ENCODE peak calls at places on chromosomes 4 and X, in eight cellular contexts. One of them, this sample, is unnamed.

GRCh38 chr4:40980318-40980883 is 230.6 kb downstream of the NSUN7 start:
- DNase-seq in glomerular endothelial cell: no peak
- DNase-seq in smooth muscle cell of the brain vasculature: no peak
- DNase-seq in A549: no peak
- DNase-seq in HFF-Myc: no peak
- DNase-seq in stimulated activated effector memory CD8-positive, alpha-beta T cell treated with anti-CD3 and anti-CD28 coated beads, Interleukin-12 subunit alpha, Interleukin-12 subunit beta, amount 100 ng/mL, for 72 hours: no peak
- DNase-seq in HTR-8/SVneo: peak; percentile 39
- DNase-seq in activated naive CD4-positive, alpha-beta T cell treated with Interleukin-2 at 50 U/mL for 16 hours: no peak
- DNase-seq in this sample: no peak

GRCh38 chr4:21451032-21451431 is 497.5 kb downstream of the KCNIP4 start:
- DNase-seq in glomerular endothelial cell: no peak
- DNase-seq in smooth muscle cell of the brain vasculature: no peak
- DNase-seq in A549: no peak
- DNase-seq in HFF-Myc: peak; percentile 6
- DNase-seq in stimulated activated effector memory CD8-positive, alpha-beta T cell treated with anti-CD3 and anti-CD28 coated beads, Interleukin-12 subunit alpha, Interleukin-12 subunit beta, amount 100 ng/mL, for 72 hours: no peak
- DNase-seq in HTR-8/SVneo: peak; percentile 13
- DNase-seq in activated naive CD4-positive, alpha-beta T cell treated with Interleukin-2 at 50 U/mL for 16 hours: no peak
- DNase-seq in this sample: no peak

GRCh38 chr4:88382621-88383020 is 4.0 kb downstream of the HERC6 start:
- DNase-seq in glomerular endothelial cell: no peak
- DNase-seq in smooth muscle cell of the brain vasculature: no peak
- DNase-seq in A549: no peak
- DNase-seq in HFF-Myc: no peak
- DNase-seq in stimulated activated effector memory CD8-positive, alpha-beta T cell treated with anti-CD3 and anti-CD28 coated beads, Interleukin-12 subunit alpha, Interleukin-12 subunit beta, amount 100 ng/mL, for 72 hours: peak; percentile 77
- DNase-seq in HTR-8/SVneo: no peak
- DNase-seq in activated naive CD4-positive, alpha-beta T cell treated with Interleukin-2 at 50 U/mL for 16 hours: peak; percentile 67
- DNase-seq in this sample: no peak

GRCh38 chr4:105808459-105809041 is 86.7 kb upstream of the NPNT start:
- DNase-seq in glomerular endothelial cell: no peak
- DNase-seq in smooth muscle cell of the brain vasculature: no peak
- DNase-seq in A549: no peak
- DNase-seq in HFF-Myc: peak; percentile 5
- DNase-seq in stimulated activated effector memory CD8-positive, alpha-beta T cell treated with anti-CD3 and anti-CD28 coated beads, Interleukin-12 subunit alpha, Interleukin-12 subunit beta, amount 100 ng/mL, for 72 hours: no peak
- DNase-seq in HTR-8/SVneo: no peak
- DNase-seq in activated naive CD4-positive, alpha-beta T cell treated with Interleukin-2 at 50 U/mL for 16 hours: no peak
- DNase-seq in this sample: peak; percentile 70

GRCh38 chrX:31223817-31224216 is 152.0 kb upstream of the FTHL17 start:
- DNase-seq in glomerular endothelial cell: no peak
- DNase-seq in smooth muscle cell of the brain vasculature: no peak
- DNase-seq in A549: no peak
- DNase-seq in HFF-Myc: no peak
- DNase-seq in stimulated activated effector memory CD8-positive, alpha-beta T cell treated with anti-CD3 and anti-CD28 coated beads, Interleukin-12 subunit alpha, Interleukin-12 subunit beta, amount 100 ng/mL, for 72 hours: no peak
- DNase-seq in HTR-8/SVneo: no peak
- DNase-seq in activated naive CD4-positive, alpha-beta T cell treated with Interleukin-2 at 50 U/mL for 16 hours: no peak
- DNase-seq in this sample: no peak

GRCh38 chr4:97866821-97867556 is 276.3 kb downstream of the STPG2 start:
- DNase-seq in glomerular endothelial cell: no peak
- DNase-seq in smooth muscle cell of the brain vasculature: no peak
- DNase-seq in A549: no peak
- DNase-seq in HFF-Myc: no peak
- DNase-seq in stimulated activated effector memory CD8-positive, alpha-beta T cell treated with anti-CD3 and anti-CD28 coated beads, Interleukin-12 subunit alpha, Interleukin-12 subunit beta, amount 100 ng/mL, for 72 hours: no peak
- DNase-seq in HTR-8/SVneo: no peak
- DNase-seq in activated naive CD4-positive, alpha-beta T cell treated with Interleukin-2 at 50 U/mL for 16 hours: no peak
- DNase-seq in this sample: no peak

GRCh38 chr4:129328176-129328575 is 232.2 kb downstream of the C4orf33 start:
- DNase-seq in glomerular endothelial cell: no peak
- DNase-seq in smooth muscle cell of the brain vasculature: no peak
- DNase-seq in A549: no peak
- DNase-seq in HFF-Myc: no peak
- DNase-seq in stimulated activated effector memory CD8-positive, alpha-beta T cell treated with anti-CD3 and anti-CD28 coated beads, Interleukin-12 subunit alpha, Interleukin-12 subunit beta, amount 100 ng/mL, for 72 hours: no peak
- DNase-seq in HTR-8/SVneo: no peak
- DNase-seq in activated naive CD4-positive, alpha-beta T cell treated with Interleukin-2 at 50 U/mL for 16 hours: no peak
- DNase-seq in this sample: no peak

GRCh38 chrX:24493740-24494543 is 28.9 kb downstream of the PDK3 start:
- DNase-seq in glomerular endothelial cell: no peak
- DNase-seq in smooth muscle cell of the brain vasculature: no peak
- DNase-seq in A549: no peak
- DNase-seq in HFF-Myc: no peak
- DNase-seq in stimulated activated effector memory CD8-positive, alpha-beta T cell treated with anti-CD3 and anti-CD28 coated beads, Interleukin-12 subunit alpha, Interleukin-12 subunit beta, amount 100 ng/mL, for 72 hours: no peak
- DNase-seq in HTR-8/SVneo: no peak
- DNase-seq in activated naive CD4-positive, alpha-beta T cell treated with Interleukin-2 at 50 U/mL for 16 hours: no peak
- DNase-seq in this sample: no peak

GRCh38 chr4:80226091-80226490 is 28.8 kb downstream of the PRDM8 start:
- DNase-seq in glomerular endothelial cell: no peak
- DNase-seq in smooth muscle cell of the brain vasculature: no peak
- DNase-seq in A549: no peak
- DNase-seq in HFF-Myc: no peak
- DNase-seq in stimulated activated effector memory CD8-positive, alpha-beta T cell treated with anti-CD3 and anti-CD28 coated beads, Interleukin-12 subunit alpha, Interleukin-12 subunit beta, amount 100 ng/mL, for 72 hours: no peak
- DNase-seq in HTR-8/SVneo: no peak
- DNase-seq in activated naive CD4-positive, alpha-beta T cell treated with Interleukin-2 at 50 U/mL for 16 hours: no peak
- DNase-seq in this sample: no peak

GRCh38 chr4:38223801-38224236 is 263.6 kb downstream of the PTTG2 start:
- DNase-seq in glomerular endothelial cell: no peak
- DNase-seq in smooth muscle cell of the brain vasculature: no peak
- DNase-seq in A549: no peak
- DNase-seq in HFF-Myc: no peak
- DNase-seq in stimulated activated effector memory CD8-positive, alpha-beta T cell treated with anti-CD3 and anti-CD28 coated beads, Interleukin-12 subunit alpha, Interleukin-12 subunit beta, amount 100 ng/mL, for 72 hours: no peak
- DNase-seq in HTR-8/SVneo: no peak
- DNase-seq in activated naive CD4-positive, alpha-beta T cell treated with Interleukin-2 at 50 U/mL for 16 hours: no peak
- DNase-seq in this sample: no peak

GRCh38 chrX:13892856-13893255 is 76.0 kb upstream of the GPM6B start:
- DNase-seq in glomerular endothelial cell: no peak
- DNase-seq in smooth muscle cell of the brain vasculature: no peak
- DNase-seq in A549: no peak
- DNase-seq in HFF-Myc: no peak
- DNase-seq in stimulated activated effector memory CD8-positive, alpha-beta T cell treated with anti-CD3 and anti-CD28 coated beads, Interleukin-12 subunit alpha, Interleukin-12 subunit beta, amount 100 ng/mL, for 72 hours: no peak
- DNase-seq in HTR-8/SVneo: no peak
- DNase-seq in activated naive CD4-positive, alpha-beta T cell treated with Interleukin-2 at 50 U/mL for 16 hours: no peak
- DNase-seq in this sample: no peak

GRCh38 chr4:122632396-122633143 is 11.7 kb upstream of the IL21 start:
- DNase-seq in glomerular endothelial cell: no peak
- DNase-seq in smooth muscle cell of the brain vasculature: no peak
- DNase-seq in A549: no peak
- DNase-seq in HFF-Myc: no peak
- DNase-seq in stimulated activated effector memory CD8-positive, alpha-beta T cell treated with anti-CD3 and anti-CD28 coated beads, Interleukin-12 subunit alpha, Interleukin-12 subunit beta, amount 100 ng/mL, for 72 hours: no peak
- DNase-seq in HTR-8/SVneo: no peak
- DNase-seq in activated naive CD4-positive, alpha-beta T cell treated with Interleukin-2 at 50 U/mL for 16 hours: no peak
- DNase-seq in this sample: no peak

GRCh38 chr4:147970003-147970402 is 238.1 kb downstream of the ARHGAP10 start:
- DNase-seq in glomerular endothelial cell: no peak
- DNase-seq in smooth muscle cell of the brain vasculature: no peak
- DNase-seq in A549: no peak
- DNase-seq in HFF-Myc: no peak
- DNase-seq in stimulated activated effector memory CD8-positive, alpha-beta T cell treated with anti-CD3 and anti-CD28 coated beads, Interleukin-12 subunit alpha, Interleukin-12 subunit beta, amount 100 ng/mL, for 72 hours: no peak
- DNase-seq in HTR-8/SVneo: no peak
- DNase-seq in activated naive CD4-positive, alpha-beta T cell treated with Interleukin-2 at 50 U/mL for 16 hours: no peak
- DNase-seq in this sample: no peak

GRCh38 chrX:96435636-96436035 is 249.0 kb upstream of the DIAPH2 start:
- DNase-seq in glomerular endothelial cell: no peak
- DNase-seq in smooth muscle cell of the brain vasculature: no peak
- DNase-seq in A549: no peak
- DNase-seq in HFF-Myc: no peak
- DNase-seq in stimulated activated effector memory CD8-positive, alpha-beta T cell treated with anti-CD3 and anti-CD28 coated beads, Interleukin-12 subunit alpha, Interleukin-12 subunit beta, amount 100 ng/mL, for 72 hours: no peak
- DNase-seq in HTR-8/SVneo: no peak
- DNase-seq in activated naive CD4-positive, alpha-beta T cell treated with Interleukin-2 at 50 U/mL for 16 hours: no peak
- DNase-seq in this sample: no peak

GRCh38 chr4:98873059-98873458 is 55.9 kb downstream of the EIF4E start:
- DNase-seq in glomerular endothelial cell: no peak
- DNase-seq in smooth muscle cell of the brain vasculature: no peak
- DNase-seq in A549: no peak
- DNase-seq in HFF-Myc: no peak
- DNase-seq in stimulated activated effector memory CD8-positive, alpha-beta T cell treated with anti-CD3 and anti-CD28 coated beads, Interleukin-12 subunit alpha, Interleukin-12 subunit beta, amount 100 ng/mL, for 72 hours: no peak
- DNase-seq in HTR-8/SVneo: no peak
- DNase-seq in activated naive CD4-positive, alpha-beta T cell treated with Interleukin-2 at 50 U/mL for 16 hours: no peak
- DNase-seq in this sample: no peak

GRCh38 chr4:153151535-153152452 is 52.4 kb upstream of the TRIM2 start:
- DNase-seq in glomerular endothelial cell: no peak
- DNase-seq in smooth muscle cell of the brain vasculature: no peak
- DNase-seq in A549: no peak
- DNase-seq in HFF-Myc: no peak
- DNase-seq in stimulated activated effector memory CD8-positive, alpha-beta T cell treated with anti-CD3 and anti-CD28 coated beads, Interleukin-12 subunit alpha, Interleukin-12 subunit beta, amount 100 ng/mL, for 72 hours: no peak
- DNase-seq in HTR-8/SVneo: no peak
- DNase-seq in activated naive CD4-positive, alpha-beta T cell treated with Interleukin-2 at 50 U/mL for 16 hours: peak; percentile 37
- DNase-seq in this sample: no peak

GRCh38 chr4:31053451-31053850 is 333.3 kb downstream of the PCDH7 start:
- DNase-seq in glomerular endothelial cell: no peak
- DNase-seq in smooth muscle cell of the brain vasculature: no peak
- DNase-seq in A549: no peak
- DNase-seq in HFF-Myc: no peak
- DNase-seq in stimulated activated effector memory CD8-positive, alpha-beta T cell treated with anti-CD3 and anti-CD28 coated beads, Interleukin-12 subunit alpha, Interleukin-12 subunit beta, amount 100 ng/mL, for 72 hours: no peak
- DNase-seq in HTR-8/SVneo: no peak
- DNase-seq in activated naive CD4-positive, alpha-beta T cell treated with Interleukin-2 at 50 U/mL for 16 hours: no peak
- DNase-seq in this sample: no peak

GRCh38 chr4:76364763-76365162 is 56.2 kb downstream of the CCDC158 start:
- DNase-seq in glomerular endothelial cell: no peak
- DNase-seq in smooth muscle cell of the brain vasculature: no peak
- DNase-seq in A549: no peak
- DNase-seq in HFF-Myc: no peak
- DNase-seq in stimulated activated effector memory CD8-positive, alpha-beta T cell treated with anti-CD3 and anti-CD28 coated beads, Interleukin-12 subunit alpha, Interleukin-12 subunit beta, amount 100 ng/mL, for 72 hours: no peak
- DNase-seq in HTR-8/SVneo: no peak
- DNase-seq in activated naive CD4-positive, alpha-beta T cell treated with Interleukin-2 at 50 U/mL for 16 hours: no peak
- DNase-seq in this sample: no peak

GRCh38 chrX:150362599-150363481 is at the start of gene MAMLD1:
- DNase-seq in glomerular endothelial cell: no peak
- DNase-seq in smooth muscle cell of the brain vasculature: no peak
- DNase-seq in A549: peak; percentile 47
- DNase-seq in HFF-Myc: no peak
- DNase-seq in stimulated activated effector memory CD8-positive, alpha-beta T cell treated with anti-CD3 and anti-CD28 coated beads, Interleukin-12 subunit alpha, Interleukin-12 subunit beta, amount 100 ng/mL, for 72 hours: peak; percentile 75
- DNase-seq in HTR-8/SVneo: no peak
- DNase-seq in activated naive CD4-positive, alpha-beta T cell treated with Interleukin-2 at 50 U/mL for 16 hours: peak; percentile 71
- DNase-seq in this sample: peak; percentile 84

GRCh38 chr4:3518941-3519340 is 13.3 kb downstream of the LRPAP1 start:
- DNase-seq in glomerular endothelial cell: no peak
- DNase-seq in smooth muscle cell of the brain vasculature: no peak
- DNase-seq in A549: no peak
- DNase-seq in HFF-Myc: no peak
- DNase-seq in stimulated activated effector memory CD8-positive, alpha-beta T cell treated with anti-CD3 and anti-CD28 coated beads, Interleukin-12 subunit alpha, Interleukin-12 subunit beta, amount 100 ng/mL, for 72 hours: no peak
- DNase-seq in HTR-8/SVneo: no peak
- DNase-seq in activated naive CD4-positive, alpha-beta T cell treated with Interleukin-2 at 50 U/mL for 16 hours: no peak
- DNase-seq in this sample: no peak

GRCh38 chr4:2352171-2352570 is 66.3 kb downstream of the ZFYVE28 start:
- DNase-seq in glomerular endothelial cell: no peak
- DNase-seq in smooth muscle cell of the brain vasculature: no peak
- DNase-seq in A549: no peak
- DNase-seq in HFF-Myc: no peak
- DNase-seq in stimulated activated effector memory CD8-positive, alpha-beta T cell treated with anti-CD3 and anti-CD28 coated beads, Interleukin-12 subunit alpha, Interleukin-12 subunit beta, amount 100 ng/mL, for 72 hours: no peak
- DNase-seq in HTR-8/SVneo: no peak
- DNase-seq in activated naive CD4-positive, alpha-beta T cell treated with Interleukin-2 at 50 U/mL for 16 hours: no peak
- DNase-seq in this sample: no peak

GRCh38 chr4:21893136-21893535 is 55.4 kb downstream of the KCNIP4 start:
- DNase-seq in glomerular endothelial cell: no peak
- DNase-seq in smooth muscle cell of the brain vasculature: no peak
- DNase-seq in A549: no peak
- DNase-seq in HFF-Myc: no peak
- DNase-seq in stimulated activated effector memory CD8-positive, alpha-beta T cell treated with anti-CD3 and anti-CD28 coated beads, Interleukin-12 subunit alpha, Interleukin-12 subunit beta, amount 100 ng/mL, for 72 hours: no peak
- DNase-seq in HTR-8/SVneo: no peak
- DNase-seq in activated naive CD4-positive, alpha-beta T cell treated with Interleukin-2 at 50 U/mL for 16 hours: no peak
- DNase-seq in this sample: no peak

GRCh38 chr4:61204353-61204752 is 4.2 kb downstream of the ADGRL3 start:
- DNase-seq in glomerular endothelial cell: no peak
- DNase-seq in smooth muscle cell of the brain vasculature: no peak
- DNase-seq in A549: no peak
- DNase-seq in HFF-Myc: no peak
- DNase-seq in stimulated activated effector memory CD8-positive, alpha-beta T cell treated with anti-CD3 and anti-CD28 coated beads, Interleukin-12 subunit alpha, Interleukin-12 subunit beta, amount 100 ng/mL, for 72 hours: no peak
- DNase-seq in HTR-8/SVneo: peak; percentile 22
- DNase-seq in activated naive CD4-positive, alpha-beta T cell treated with Interleukin-2 at 50 U/mL for 16 hours: no peak
- DNase-seq in this sample: no peak

GRCh38 chrX:26927419-26927818 is 535.7 kb downstream of the PPP4R3C start:
- DNase-seq in glomerular endothelial cell: no peak
- DNase-seq in smooth muscle cell of the brain vasculature: no peak
- DNase-seq in A549: no peak
- DNase-seq in HFF-Myc: no peak
- DNase-seq in stimulated activated effector memory CD8-positive, alpha-beta T cell treated with anti-CD3 and anti-CD28 coated beads, Interleukin-12 subunit alpha, Interleukin-12 subunit beta, amount 100 ng/mL, for 72 hours: no peak
- DNase-seq in HTR-8/SVneo: no peak
- DNase-seq in activated naive CD4-positive, alpha-beta T cell treated with Interleukin-2 at 50 U/mL for 16 hours: no peak
- DNase-seq in this sample: no peak

GRCh38 chr4:184471872-184472539 is 2.3 kb downstream of the IRF2 start:
- DNase-seq in glomerular endothelial cell: no peak
- DNase-seq in smooth muscle cell of the brain vasculature: no peak
- DNase-seq in A549: no peak
- DNase-seq in HFF-Myc: no peak
- DNase-seq in stimulated activated effector memory CD8-positive, alpha-beta T cell treated with anti-CD3 and anti-CD28 coated beads, Interleukin-12 subunit alpha, Interleukin-12 subunit beta, amount 100 ng/mL, for 72 hours: no peak
- DNase-seq in HTR-8/SVneo: peak; percentile 21
- DNase-seq in activated naive CD4-positive, alpha-beta T cell treated with Interleukin-2 at 50 U/mL for 16 hours: peak; percentile 28
- DNase-seq in this sample: no peak

GRCh38 chr4:8345053-8345945 is 75.7 kb downstream of the HTRA3 start:
- DNase-seq in glomerular endothelial cell: no peak
- DNase-seq in smooth muscle cell of the brain vasculature: no peak
- DNase-seq in A549: no peak
- DNase-seq in HFF-Myc: no peak
- DNase-seq in stimulated activated effector memory CD8-positive, alpha-beta T cell treated with anti-CD3 and anti-CD28 coated beads, Interleukin-12 subunit alpha, Interleukin-12 subunit beta, amount 100 ng/mL, for 72 hours: no peak
- DNase-seq in HTR-8/SVneo: no peak
- DNase-seq in activated naive CD4-positive, alpha-beta T cell treated with Interleukin-2 at 50 U/mL for 16 hours: no peak
- DNase-seq in this sample: peak; percentile 62

GRCh38 chr4:121554377-121554776 is 142.4 kb downstream of the ANXA5 start:
- DNase-seq in glomerular endothelial cell: no peak
- DNase-seq in smooth muscle cell of the brain vasculature: no peak
- DNase-seq in A549: no peak
- DNase-seq in HFF-Myc: peak; percentile 22
- DNase-seq in stimulated activated effector memory CD8-positive, alpha-beta T cell treated with anti-CD3 and anti-CD28 coated beads, Interleukin-12 subunit alpha, Interleukin-12 subunit beta, amount 100 ng/mL, for 72 hours: no peak
- DNase-seq in HTR-8/SVneo: no peak
- DNase-seq in activated naive CD4-positive, alpha-beta T cell treated with Interleukin-2 at 50 U/mL for 16 hours: no peak
- DNase-seq in this sample: no peak

GRCh38 chr4:78601013-78601412 is 49.4 kb downstream of the ANXA3 start:
- DNase-seq in glomerular endothelial cell: no peak
- DNase-seq in smooth muscle cell of the brain vasculature: no peak
- DNase-seq in A549: no peak
- DNase-seq in HFF-Myc: no peak
- DNase-seq in stimulated activated effector memory CD8-positive, alpha-beta T cell treated with anti-CD3 and anti-CD28 coated beads, Interleukin-12 subunit alpha, Interleukin-12 subunit beta, amount 100 ng/mL, for 72 hours: no peak
- DNase-seq in HTR-8/SVneo: no peak
- DNase-seq in activated naive CD4-positive, alpha-beta T cell treated with Interleukin-2 at 50 U/mL for 16 hours: no peak
- DNase-seq in this sample: no peak

GRCh38 chrX:68658530-68658929 is 11.1 kb downstream of the STARD8 start:
- DNase-seq in glomerular endothelial cell: no peak
- DNase-seq in smooth muscle cell of the brain vasculature: no peak
- DNase-seq in A549: no peak
- DNase-seq in HFF-Myc: no peak
- DNase-seq in stimulated activated effector memory CD8-positive, alpha-beta T cell treated with anti-CD3 and anti-CD28 coated beads, Interleukin-12 subunit alpha, Interleukin-12 subunit beta, amount 100 ng/mL, for 72 hours: no peak
- DNase-seq in HTR-8/SVneo: no peak
- DNase-seq in activated naive CD4-positive, alpha-beta T cell treated with Interleukin-2 at 50 U/mL for 16 hours: no peak
- DNase-seq in this sample: no peak

GRCh38 chrX:37405954-37406353 is 56.8 kb downstream of the PRRG1 start:
- DNase-seq in glomerular endothelial cell: no peak
- DNase-seq in smooth muscle cell of the brain vasculature: no peak
- DNase-seq in A549: no peak
- DNase-seq in HFF-Myc: no peak
- DNase-seq in stimulated activated effector memory CD8-positive, alpha-beta T cell treated with anti-CD3 and anti-CD28 coated beads, Interleukin-12 subunit alpha, Interleukin-12 subunit beta, amount 100 ng/mL, for 72 hours: no peak
- DNase-seq in HTR-8/SVneo: peak; percentile 4
- DNase-seq in activated naive CD4-positive, alpha-beta T cell treated with Interleukin-2 at 50 U/mL for 16 hours: no peak
- DNase-seq in this sample: no peak

GRCh38 chr4:127479031-127479622 is 153.6 kb upstream of the INTU start:
- DNase-seq in glomerular endothelial cell: peak; percentile 25
- DNase-seq in smooth muscle cell of the brain vasculature: peak; percentile 35
- DNase-seq in A549: peak; percentile 0
- DNase-seq in HFF-Myc: peak; percentile 20
- DNase-seq in stimulated activated effector memory CD8-positive, alpha-beta T cell treated with anti-CD3 and anti-CD28 coated beads, Interleukin-12 subunit alpha, Interleukin-12 subunit beta, amount 100 ng/mL, for 72 hours: no peak
- DNase-seq in HTR-8/SVneo: peak; percentile 8
- DNase-seq in activated naive CD4-positive, alpha-beta T cell treated with Interleukin-2 at 50 U/mL for 16 hours: no peak
- DNase-seq in this sample: no peak

GRCh38 chr4:6513678-6514077 is 41.3 kb upstream of the PPP2R2C start:
- DNase-seq in glomerular endothelial cell: no peak
- DNase-seq in smooth muscle cell of the brain vasculature: no peak
- DNase-seq in A549: no peak
- DNase-seq in HFF-Myc: no peak
- DNase-seq in stimulated activated effector memory CD8-positive, alpha-beta T cell treated with anti-CD3 and anti-CD28 coated beads, Interleukin-12 subunit alpha, Interleukin-12 subunit beta, amount 100 ng/mL, for 72 hours: no peak
- DNase-seq in HTR-8/SVneo: no peak
- DNase-seq in activated naive CD4-positive, alpha-beta T cell treated with Interleukin-2 at 50 U/mL for 16 hours: no peak
- DNase-seq in this sample: no peak

GRCh38 chrX:100649550-100650356 is 5.8 kb downstream of the SRPX2 start:
- DNase-seq in glomerular endothelial cell: peak; percentile 77
- DNase-seq in smooth muscle cell of the brain vasculature: peak; percentile 66
- DNase-seq in A549: no peak
- DNase-seq in HFF-Myc: peak; percentile 52
- DNase-seq in stimulated activated effector memory CD8-positive, alpha-beta T cell treated with anti-CD3 and anti-CD28 coated beads, Interleukin-12 subunit alpha, Interleukin-12 subunit beta, amount 100 ng/mL, for 72 hours: no peak
- DNase-seq in HTR-8/SVneo: no peak
- DNase-seq in activated naive CD4-positive, alpha-beta T cell treated with Interleukin-2 at 50 U/mL for 16 hours: no peak
- DNase-seq in this sample: peak; percentile 84

GRCh38 chr4:16505726-16506125 is 279.5 kb upstream of the TAPT1 start:
- DNase-seq in glomerular endothelial cell: no peak
- DNase-seq in smooth muscle cell of the brain vasculature: no peak
- DNase-seq in A549: no peak
- DNase-seq in HFF-Myc: no peak
- DNase-seq in stimulated activated effector memory CD8-positive, alpha-beta T cell treated with anti-CD3 and anti-CD28 coated beads, Interleukin-12 subunit alpha, Interleukin-12 subunit beta, amount 100 ng/mL, for 72 hours: no peak
- DNase-seq in HTR-8/SVneo: no peak
- DNase-seq in activated naive CD4-positive, alpha-beta T cell treated with Interleukin-2 at 50 U/mL for 16 hours: no peak
- DNase-seq in this sample: no peak